ENCODE peak calls at places on chromosomes 11 and 22, in seven cellular contexts. T, G, C, Q, N, F and B are unnamed samples.

GRCh38 chr11:63459586-63459985 is 31.4 kb downstream of the PLAAT5 start:
- DNase-seq in Q (no peak), C (no peak), G (no peak), T (no peak), N (no peak), F (no peak), B (peak)

GRCh38 chr11:132913295-132913694 is 619.0 kb downstream of the OPCML start:
- DNase-seq in G (no peak), Q (no peak), T (no peak), N (no peak), F (no peak), C (no peak), B (no peak)

GRCh38 chr11:108206969-108207682 is 15.3 kb downstream of the NPAT start:
- DNase-seq in T (no peak), G (no peak), C (no peak), F (no peak), N (no peak), Q (no peak), B (no peak)

GRCh38 chr22:11616811-11617210 is 3911.2 kb upstream of the OR11H1 start:
- DNase-seq in N (no peak), C (no peak), Q (no peak), G (no peak), F (no peak), T (no peak), B (no peak)

GRCh38 chr22:32804036-32804435 is 2.5 kb downstream of the TIMP3 start:
- DNase-seq in T (no peak), C (no peak), F (no peak), G (peak), Q (peak), N (no peak), B (peak)

GRCh38 chr11:117930668-117931330 is 1.6 kb upstream of the TMPRSS13 start:
- DNase-seq in G (no peak), T (no peak), N (no peak), Q (no peak), C (peak), F (no peak), B (no peak)

GRCh38 chr22:22709719-22710445 is 65.5 kb downstream of the GGTLC2 start:
- DNase-seq in T (no peak), C (no peak), Q (no peak), N (no peak), F (no peak), G (peak), B (no peak)

GRCh38 chr11:126191379-126192073 is 19.9 kb downstream of the RPUSD4 start:
- DNase-seq in G (no peak), C (no peak), F (no peak), T (no peak), Q (no peak), N (no peak), B (no peak)

GRCh38 chr11:32231909-32232493 is 141.1 kb downstream of the RCN1 start:
- DNase-seq in Q (no peak), C (peak), F (peak), T (peak), G (peak), N (no peak), B (peak)

GRCh38 chr11:48087422-48087821 is 107.1 kb downstream of the PTPRJ start:
- DNase-seq in G (no peak), C (no peak), N (no peak), T (no peak), Q (no peak), F (no peak), B (no peak)

GRCh38 chr11:131537196-131537595 is 166.8 kb downstream of the NTM start:
- DNase-seq in F (no peak), C (no peak), Q (no peak), G (no peak), N (no peak), T (no peak), B (no peak)

GRCh38 chr11:35160248-35160820 is 21.4 kb downstream of the CD44 start:
- DNase-seq in G (no peak), T (no peak), N (no peak), F (no peak), Q (no peak), C (no peak), B (no peak)

GRCh38 chr11:120579601-120580000 is 68.1 kb downstream of the GRIK4 start:
- DNase-seq in G (no peak), F (no peak), C (peak), Q (no peak), N (no peak), T (no peak), B (no peak)

GRCh38 chr11:133819114-133819513 is 26.2 kb downstream of the SPATA19 start:
- DNase-seq in Q (no peak), G (no peak), F (no peak), T (no peak), C (no peak), N (no peak), B (no peak)

GRCh38 chr11:64163951-64164350 is 2.0 kb downstream of the MACROD1 start:
- DNase-seq in Q (no peak), T (no peak), G (no peak), F (no peak), N (no peak), C (no peak), B (no peak)

GRCh38 chr11:71268706-71269321 is 16.4 kb upstream of the SHANK2 start:
- DNase-seq in Q (no peak), T (no peak), G (no peak), C (no peak), F (no peak), N (no peak), B (no peak)

GRCh38 chr11:104812416-104812815 is 85.8 kb downstream of the CASP12 start:
- DNase-seq in N (no peak), G (no peak), T (no peak), F (peak), Q (no peak), C (no peak), B (no peak)

GRCh38 chr11:43920598-43921419 is 21.6 kb upstream of the C11orf96 start:
- DNase-seq in F (peak), Q (peak), T (no peak), C (no peak), N (no peak), G (peak), B (peak)

GRCh38 chr11:26201411-26201810 is 130.5 kb upstream of the ANO3 start:
- DNase-seq in F (no peak), N (no peak), G (peak), C (no peak), Q (no peak), T (no peak), B (no peak)

GRCh38 chr11:15818132-15818842 is 538.1 kb downstream of the SOX6 start:
- DNase-seq in T (peak), C (no peak), G (no peak), F (no peak), Q (no peak), N (no peak), B (no peak)

GRCh38 chr11:1502971-1503707 is 16.6 kb upstream of the MOB2 start:
- DNase-seq in T (no peak), G (no peak), C (no peak), Q (no peak), N (no peak), F (no peak), B (no peak)

GRCh38 chr11:11510939-11511338 is 110.9 kb downstream of the GALNT18 start:
- DNase-seq in N (peak), Q (no peak), G (no peak), T (peak), F (peak), C (no peak), B (no peak)

GRCh38 chr11:7537260-7537659 is 23.5 kb downstream of the PPFIBP2 start:
- DNase-seq in G (no peak), C (no peak), Q (no peak), F (no peak), N (no peak), T (no peak), B (no peak)

GRCh38 chr11:73982595-73982989 is at the start of gene UCP2:
- DNase-seq in G (peak), N (peak), F (peak), C (peak), Q (peak), T (peak), B (no peak)